ENCODE peak calls at places on chromosomes 12 and 14, in ten cellular contexts. S, H, I, N, E, Y, L, K, P and J are unnamed samples. For H3K36me3 and H3K9me3, the result is how much of the 10 kb centered on the place peaks cover.

GRCh38 chr12:114407566-114408411 is 1.8 kb upstream of the TBX5 start:
- DNase-seq in N (no peak), Y (no peak), I (no peak), E (no peak), L (no peak), K (no peak), S (no peak), P (no peak), H (no peak), J (no peak)

GRCh38 chr12:79844693-79845092 is 90.2 kb downstream of the PPP1R12A start:
- DNase-seq in K (no peak), H (peak), P (no peak), L (peak), E (no peak), Y (no peak), N (no peak), S (no peak), I (no peak), J (no peak)

GRCh38 chr12:3185260-3185870 is 108.2 kb downstream of the TSPAN9 start:
- DNase-seq in H (no peak), L (no peak), I (no peak), N (no peak), S (no peak), E (no peak), P (no peak), Y (no peak), K (no peak), J (no peak)

GRCh38 chr14:36177489-36177888 is 967 bp upstream of the PTCSC3 start:
- DNase-seq in P (no peak), I (no peak), E (no peak), L (no peak), N (no peak), Y (no peak), S (no peak), K (no peak), H (no peak), J (peak)

GRCh38 chr14:70755655-70756054 is 53.7 kb downstream of the MAP3K9 start:
- DNase-seq in E (no peak), S (no peak), P (peak), L (no peak), H (no peak), I (no peak), N (no peak), K (no peak), Y (no peak), J (no peak)

GRCh38 chr12:56631790-56632700 is 1.9 kb upstream of the BAZ2A start:
- DNase-seq in H (no peak), E (peak), S (peak), N (peak), K (peak), Y (no peak), P (peak), I (peak), L (peak), J (peak)

GRCh38 chr12:123714302-123714627 is 2.1 kb downstream of the ATP6V0A2 start:
- DNase-seq in I (no peak), L (no peak), K (peak), N (no peak), Y (no peak), S (no peak), P (no peak), E (no peak), H (no peak), J (no peak)

GRCh38 chr14:68651652-68652432 is 141.0 kb downstream of the ZFP36L1 start:
- DNase-seq in L (no peak), P (no peak), N (no peak), H (no peak), S (peak), K (peak), I (no peak), E (no peak), Y (no peak), J (no peak)

GRCh38 chr12:91813701-91814100 is 331.9 kb downstream of the BTG1 start:
- DNase-seq in E (no peak), S (no peak), L (no peak), Y (no peak), H (no peak), K (no peak), N (no peak), P (no peak), I (no peak), J (no peak)

GRCh38 chr14:66360526-66360925 is 125.6 kb upstream of the CCDC196 start:
- DNase-seq in L (no peak), N (no peak), P (no peak), Y (no peak), S (no peak), K (no peak), E (no peak), I (no peak), H (no peak), J (no peak)

GRCh38 chr12:105670664-105671063 is 340.2 kb downstream of the C12orf75 start:
- DNase-seq in E (no peak), L (no peak), H (no peak), S (no peak), N (no peak), P (no peak), K (no peak), Y (no peak), I (no peak), J (no peak)

GRCh38 chr12:49923035-49923644 is 19.4 kb upstream of the FAIM2 start:
- DNase-seq in P (no peak), H (no peak), S (peak), E (no peak), K (no peak), I (no peak), L (no peak), Y (no peak), N (no peak), J (no peak)

GRCh38 chr12:76312314-76312713 is 35.9 kb downstream of the BBS10 start:
- DNase-seq in L (peak), S (no peak), Y (no peak), P (no peak), E (no peak), H (no peak), I (no peak), N (no peak), K (no peak), J (no peak)

GRCh38 chr12:226401-226800 is 12.4 kb upstream of the SLC6A12 start:
- DNase-seq in P (no peak), S (no peak), H (no peak), I (peak), K (no peak), L (no peak), E (no peak), N (no peak), Y (no peak), J (no peak)

GRCh38 chr12:63410197-63410596 is 258.1 kb downstream of the DPY19L2 start:
- DNase-seq in Y (no peak), N (no peak), P (no peak), E (no peak), L (peak), K (no peak), H (no peak), I (no peak), S (no peak), J (no peak)

GRCh38 chr14:38500125-38500524 is 244.2 kb upstream of the CLEC14A start:
- DNase-seq in Y (no peak), I (no peak), H (no peak), N (no peak), L (no peak), K (no peak), E (no peak), P (no peak), S (no peak), J (no peak)

GRCh38 chr12:15779925-15780324 is 9.3 kb downstream of the EPS8 start:
- DNase-seq in K (no peak), L (no peak), P (no peak), N (no peak), Y (no peak), I (no peak), H (no peak), S (no peak), E (no peak), J (no peak)

GRCh38 chr12:128727999-128728398 is 95.8 kb downstream of the SLC15A4 start:
- DNase-seq in P (no peak), K (no peak), Y (no peak), H (no peak), S (no peak), I (no peak), N (no peak), L (no peak), E (no peak), J (no peak)

GRCh38 chr14:73717998-73718741 is 4.0 kb upstream of the PNMA1 start:
- DNase-seq in E (no peak), N (no peak), L (no peak), P (peak), I (no peak), H (no peak), S (peak), K (no peak), Y (no peak), J (peak)

GRCh38 chr14:36521598-36522345 is 1.7 kb upstream of the NKX2-1 start:
- DNase-seq in S (no peak), P (no peak), I (no peak), N (no peak), K (no peak), H (no peak), E (no peak), Y (no peak), L (no peak), J (peak)

GRCh38 chr12:2582631-2583616 is 211.8 kb upstream of the FKBP4 start:
- DNase-seq in H (peak), P (peak), S (peak), Y (no peak), N (peak), L (peak), I (no peak), E (no peak), K (no peak), J (peak)

GRCh38 chr14:28152453-28153044 is 614.0 kb upstream of the FOXG1 start:
- DNase-seq in K (no peak), P (no peak), I (no peak), N (no peak), L (no peak), S (no peak), H (no peak), E (no peak), Y (no peak), J (no peak)

GRCh38 chr12:110320548-110320947 is 39.5 kb downstream of the ATP2A2 start:
- DNase-seq in H (no peak), P (no peak), L (no peak), S (no peak), K (no peak), N (no peak), E (no peak), I (no peak), Y (no peak), J (no peak)

GRCh38 chr14:85122690-85123089 is 407.3 kb upstream of the FLRT2 start:
- DNase-seq in H (no peak), N (no peak), K (no peak), E (no peak), P (peak), I (no peak), S (no peak), L (no peak), Y (no peak), J (no peak)

GRCh38 chr12:111404362-111405148 is 1.2 kb upstream of the SH2B3 start:
- DNase-seq in I (no peak), Y (no peak), N (peak), H (no peak), K (no peak), P (no peak), S (no peak), E (peak), L (peak), J (peak)

GRCh38 chr12:31896514-31897039 is 62.6 kb upstream of the RESF1 start:
- DNase-seq in I (no peak), E (peak), H (no peak), N (no peak), P (peak), L (peak), S (peak), K (peak), Y (peak), J (peak)

GRCh38 chr14:78417532-78417931 is 247.4 kb downstream of the NRXN3 start:
- DNase-seq in L (no peak), Y (no peak), H (no peak), N (no peak), E (no peak), P (no peak), S (no peak), K (no peak), I (no peak), J (no peak)

GRCh38 chr14:20477211-20477876 is 8.1 kb downstream of the PNP start:
- DNase-seq in S (no peak), P (no peak), Y (no peak), I (no peak), L (peak), H (no peak), K (no peak), E (peak), N (peak), J (peak)

GRCh38 chr12:11689591-11690158 is 40.2 kb downstream of the ETV6 start:
- DNase-seq in P (no peak), E (no peak), H (no peak), S (no peak), N (no peak), I (no peak), Y (no peak), L (no peak), K (no peak), J (no peak)

GRCh38 chr12:94587266-94588241 is 62.8 kb downstream of the TMCC3 start:
- DNase-seq in I (no peak), H (no peak), P (no peak), N (no peak), E (no peak), K (no peak), Y (no peak), S (no peak), L (peak), J (no peak)

GRCh38 chr14:94562019-94562418 is 777 bp downstream of the SERPINA4 start:
- DNase-seq in K (no peak), N (peak), S (no peak), E (no peak), L (no peak), I (no peak), P (no peak), H (no peak), Y (no peak), J (no peak)

GRCh38 chr14:94561656-94562010 is 391 bp downstream of the SERPINA4 start:
- DNase-seq in S (no peak), N (peak), H (no peak), K (no peak), E (no peak), Y (no peak), I (no peak), P (no peak), L (no peak), J (no peak)

GRCh38 chr14:94560291-94560665 is 964 bp upstream of the SERPINA4 start:
- DNase-seq in K (no peak), Y (no peak), S (no peak), N (no peak), I (no peak), L (no peak), H (no peak), E (no peak), P (no peak), J (no peak)

GRCh38 chr14:94559638-94560290 is 1.5 kb upstream of the SERPINA4 start:
- DNase-seq in N (no peak), H (no peak), S (no peak), P (no peak), E (no peak), K (no peak), L (no peak), Y (no peak), I (no peak), J (no peak)

DNA sequence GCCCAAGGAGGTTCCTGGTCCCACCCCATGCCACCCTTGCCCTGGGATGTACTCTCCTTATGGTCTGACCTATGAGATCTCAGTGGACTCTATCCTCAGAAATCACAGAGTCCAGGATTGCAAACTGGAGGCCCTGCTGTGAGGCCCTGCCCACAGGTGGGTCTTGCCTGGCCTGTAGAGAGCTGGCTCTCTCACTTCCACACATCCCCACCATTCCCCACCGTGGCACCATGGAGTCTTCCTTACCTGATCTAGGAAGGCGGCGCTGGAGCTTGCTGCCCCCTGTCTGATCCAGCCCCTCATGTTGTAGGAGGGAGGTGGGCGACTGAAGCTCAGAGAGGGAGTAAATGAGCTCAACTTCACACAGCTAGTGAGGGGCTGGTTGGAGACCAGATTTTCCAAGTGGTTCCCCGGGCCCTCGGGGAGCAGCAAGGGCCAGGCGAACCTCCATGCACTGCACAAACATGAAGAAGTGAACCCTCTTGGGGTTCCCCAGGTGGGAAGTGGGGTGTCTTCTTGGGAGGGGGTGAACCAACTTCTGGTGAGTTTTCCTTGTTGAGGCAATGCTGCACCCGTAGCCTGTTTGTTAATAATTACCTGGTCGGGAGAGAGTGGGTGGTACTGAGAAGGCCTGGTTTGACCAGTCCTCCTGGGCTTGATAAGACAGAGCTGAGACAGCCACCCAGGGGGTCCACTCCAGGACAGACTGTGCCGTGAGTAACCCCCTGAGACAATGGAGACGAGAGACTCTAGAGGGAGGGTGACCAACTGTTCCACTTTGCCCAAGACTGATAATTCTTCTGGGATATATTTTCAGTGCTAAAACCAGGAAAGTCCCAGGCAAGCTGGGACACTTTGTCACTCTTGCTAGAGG is at the start of gene SERPINA4:
- DNase-seq in K (no peak), H (no peak), Y (no peak), I (no peak), P (no peak), S (no peak), N (peak), E (no peak), L (no peak), J (no peak)
- H3K36me3 ChIP-seq in K (under half), H (under half), Y (under half), I (under half), P (under half), S (under half), N (under half), E (under half), L (under half), J (under half)

GRCh38 chr12:122064034-122064777 is 14.3 kb upstream of the MLXIP start:
- DNase-seq in N (peak), I (peak), K (peak), Y (peak), E (peak), H (peak), S (peak), P (peak), L (peak), J (peak)
- TF ChIP-seq POLR2A in N (peak), I (no peak), K (no peak), Y (peak), E (no peak), H (peak), S (peak), P (no peak), L (peak), J (peak)

GRCh38 chr12:52749827-52750226 is 27.3 kb downstream of the KRT76 start:
- DNase-seq in I (no peak), L (no peak), S (no peak), N (no peak), E (no peak), K (no peak), P (no peak), H (no peak), Y (no peak), J (no peak)

GRCh38 chr12:52754135-52754534 is 23.0 kb downstream of the KRT76 start:
- DNase-seq in S (no peak), P (no peak), I (no peak), N (no peak), K (no peak), H (no peak), L (no peak), E (no peak), Y (no peak), J (no peak)

GRCh38 chr12:52751795-52752194 is 25.4 kb downstream of the KRT76 start:
- DNase-seq in H (no peak), P (no peak), L (no peak), I (no peak), E (no peak), Y (no peak), K (no peak), N (no peak), S (no peak), J (no peak)

GRCh38 chr12:52753283-52753682 is 23.9 kb downstream of the KRT76 start:
- DNase-seq in L (no peak), N (no peak), Y (no peak), P (no peak), I (no peak), S (no peak), H (no peak), E (no peak), K (no peak), J (no peak)

DNA sequence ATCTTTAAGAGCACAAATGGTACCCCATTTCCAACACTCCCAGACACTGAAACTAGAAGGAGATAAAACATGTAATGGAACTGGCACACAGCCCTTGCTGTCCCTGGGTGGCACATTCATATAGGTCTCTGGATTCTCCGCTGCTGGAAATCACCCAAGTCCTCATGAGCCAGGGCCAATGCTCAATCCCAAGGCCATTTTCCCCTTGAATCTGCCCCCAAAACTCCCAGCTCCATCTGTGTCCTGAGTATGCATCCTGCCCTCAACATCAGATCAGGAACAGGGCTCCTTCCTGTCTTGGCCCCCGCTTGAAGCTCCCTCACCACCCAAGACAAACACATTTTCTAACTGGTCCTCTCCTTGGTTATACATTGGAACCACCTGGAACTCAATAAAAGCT is 24.6 kb downstream of the KRT76 start:
- DNase-seq in S (no peak), Y (no peak), E (no peak), P (no peak), H (no peak), I (no peak), K (no peak), N (no peak), L (no peak), J (no peak)
- H3K9me3 ChIP-seq in S (under half), Y (under half), E (under half), P (under half), H (under half), I (under half), K (under half), N (under half), L (under half), J (under half)

GRCh38 chr14:31277085-31277484 is 69.5 kb upstream of the HECTD1 start:
- DNase-seq in P (no peak), L (no peak), H (no peak), I (no peak), S (no peak), E (no peak), N (no peak), Y (no peak), K (no peak), J (no peak)
- H3K36me3 ChIP-seq in P (under half), L (under half), H (under half), I (under half), S (under half), E (under half), N (under half), Y (under half), K (under half), J (under half)